ENCODE peak calls at places on chromosomes 4 and X, in nine cellular contexts. N, V, Z, S, G, U, L, F and W are unnamed samples.

GRCh38 chr4:184472540-184473264 is 1.6 kb downstream of the IRF2 start:
- DNase-seq in N (peak), V (peak), Z (peak), S (peak), G (peak), U (no peak), L (peak), F (peak), W (peak)

GRCh38 chr4:95268819-95269565 is 279.8 kb downstream of the UNC5C start:
- DNase-seq in N (no peak), V (no peak), Z (no peak), S (peak), G (no peak), U (no peak), L (no peak), F (no peak), W (no peak)

GRCh38 chr4:115042496-115042895 is 70.9 kb downstream of the NDST4 start:
- DNase-seq in N (peak), V (no peak), Z (no peak), S (no peak), G (no peak), U (no peak), L (no peak), F (no peak), W (no peak)

GRCh38 chr4:70722199-70722791 is 531 bp downstream of the RUFY3 start:
- DNase-seq in N (no peak), V (peak), Z (no peak), S (peak), G (no peak), U (no peak), L (no peak), F (no peak), W (no peak)

GRCh38 chr4:5460106-5460801 is 248.1 kb downstream of the EVC2 start:
- DNase-seq in N (peak), V (no peak), Z (peak), S (peak), G (no peak), U (no peak), L (no peak), F (peak), W (no peak)

GRCh38 chrX:153902388-153902787 is 2.1 kb upstream of the AVPR2 start:
- DNase-seq in N (peak), V (no peak), Z (no peak), S (peak), G (no peak), U (no peak), L (no peak), F (no peak), W (no peak)

GRCh38 chr4:7031526-7032449 is 11.4 kb upstream of the TADA2B start:
- DNase-seq in N (no peak), V (no peak), Z (no peak), S (no peak), G (no peak), U (no peak), L (no peak), F (no peak), W (no peak)

GRCh38 chrX:12791253-12792228 is at the start of gene PRPS2:
- DNase-seq in N (peak), V (peak), Z (peak), S (peak), G (no peak), U (no peak), L (peak), F (no peak), W (peak)

GRCh38 chr4:112739442-112739841 is 102.5 kb downstream of the LARP7 start:
- DNase-seq in N (no peak), V (no peak), Z (no peak), S (no peak), G (no peak), U (no peak), L (no peak), F (no peak), W (no peak)

GRCh38 chr4:76823516-76823915 is 74.4 kb downstream of the SOWAHB start:
- DNase-seq in N (no peak), V (no peak), Z (no peak), S (no peak), G (no peak), U (no peak), L (no peak), F (no peak), W (no peak)

GRCh38 chr4:53431052-53431451 is 53.6 kb downstream of the FIP1L1 start:
- DNase-seq in N (no peak), V (no peak), Z (no peak), S (no peak), G (no peak), U (no peak), L (no peak), F (no peak), W (no peak)